ENCODE peak calls at places on chromosomes 2 and 18, in six cellular contexts. I is HCT116, S is uterus, E is spleen, H is Peyer's patch, V is esophagus squamous epithelium. X is an unnamed sample. For H3K27me3, the result is how much of the 10 kb centered on the place peaks cover.

GRCh38 chr2:63440612-63441011 is 147.7 kb downstream of the WDPCP start:
- DNase-seq in E (no peak), S (no peak), V (no peak), I (no peak), H (no peak), X (no peak)

GRCh38 chr2:223464071-223464470 is 138.1 kb downstream of the SCG2 start:
- DNase-seq in V (no peak), S (no peak), H (no peak), I (no peak), E (no peak), X (no peak)

GRCh38 chr2:1049691-1050090 is 99.0 kb downstream of the SNTG2 start:
- DNase-seq in I (no peak), E (no peak), H (no peak), V (no peak), S (no peak), X (no peak)

GRCh38 chr2:55936351-55936750 is 12.8 kb upstream of the EFEMP1 start:
- DNase-seq in V (no peak), I (no peak), H (no peak), E (no peak), S (no peak), X (no peak)

GRCh38 chr2:64493788-64494187 is 30.3 kb upstream of the AFTPH start:
- DNase-seq in I (no peak), H (no peak), V (no peak), E (no peak), S (no peak), X (no peak)

GRCh38 chr18:37270046-37270665 is 295.4 kb downstream of the CELF4 start:
- DNase-seq in H (no peak), E (no peak), V (no peak), I (no peak), S (no peak), X (no peak)

GRCh38 chr2:100302585-100302892 is 19.8 kb downstream of the LONRF2 start:
- DNase-seq in S (no peak), V (no peak), H (no peak), I (no peak), E (no peak), X (no peak)

GRCh38 chr2:127016329-127016728 is 90.6 kb downstream of the BIN1 start:
- DNase-seq in V (no peak), E (peak), H (no peak), I (no peak), S (no peak), X (no peak)

GRCh38 chr18:35397976-35398375 is 20.8 kb upstream of the ZNF396 start:
- DNase-seq in I (no peak), H (no peak), V (no peak), E (no peak), S (no peak), X (no peak)

GRCh38 chr2:231187736-231188505 is 10.5 kb upstream of the ARMC9 start:
- DNase-seq in V (no peak), H (no peak), S (no peak), I (no peak), E (no peak), X (no peak)

GRCh38 chr18:13583567-13584245 is 142.7 kb downstream of the FAM210A start:
- DNase-seq in V (no peak), I (no peak), S (no peak), E (no peak), H (no peak), X (no peak)
- H3K27ac ChIP-seq in V (no peak), I (no peak), S (no peak), E (no peak), H (no peak), X (no peak)

DNA sequence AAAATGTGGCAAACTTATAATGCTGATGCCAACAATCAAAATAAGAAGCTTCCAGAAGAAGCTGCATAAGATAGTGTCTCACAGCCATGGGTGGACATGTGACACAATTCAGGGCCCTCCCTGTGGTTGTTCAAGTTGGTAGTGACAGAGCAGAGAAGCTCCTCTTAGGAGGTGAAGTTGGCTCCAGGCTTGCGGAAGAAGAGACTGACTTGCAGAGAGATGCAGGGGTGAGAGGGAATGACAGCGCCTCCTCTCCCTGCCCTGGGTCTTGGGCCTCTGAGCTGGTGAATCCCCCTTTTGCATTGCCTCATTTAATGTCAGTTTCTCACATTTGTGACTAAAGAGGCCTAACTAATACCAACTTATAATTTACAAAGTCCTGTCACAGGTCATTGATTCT is 23.0 kb upstream of the RHOB start:
- DNase-seq in I (no peak), S (peak), V (no peak), E (no peak), H (peak), X (no peak)
- TF ChIP-seq POLR2A in I (no peak), S (no peak), V (no peak), E (no peak), H (no peak), X (no peak)

GRCh38 chr2:172091626-172092566 is 6.6 kb downstream of the DLX1 start:
- DNase-seq in H (no peak), V (no peak), S (no peak), E (no peak), I (no peak), X (no peak)
- H3K27me3 ChIP-seq in H (under half), V (half or more), S (half or more), E (half or more), I (under half), X (half or more)

GRCh38 chr2:66443183-66443976 is 8.5 kb downstream of the MEIS1 start:
- DNase-seq in E (peak), H (no peak), S (peak), I (no peak), V (no peak), X (peak)
- H3K27ac ChIP-seq in E (peak), H (peak), S (peak), I (no peak), V (peak), X (peak)

DNA sequence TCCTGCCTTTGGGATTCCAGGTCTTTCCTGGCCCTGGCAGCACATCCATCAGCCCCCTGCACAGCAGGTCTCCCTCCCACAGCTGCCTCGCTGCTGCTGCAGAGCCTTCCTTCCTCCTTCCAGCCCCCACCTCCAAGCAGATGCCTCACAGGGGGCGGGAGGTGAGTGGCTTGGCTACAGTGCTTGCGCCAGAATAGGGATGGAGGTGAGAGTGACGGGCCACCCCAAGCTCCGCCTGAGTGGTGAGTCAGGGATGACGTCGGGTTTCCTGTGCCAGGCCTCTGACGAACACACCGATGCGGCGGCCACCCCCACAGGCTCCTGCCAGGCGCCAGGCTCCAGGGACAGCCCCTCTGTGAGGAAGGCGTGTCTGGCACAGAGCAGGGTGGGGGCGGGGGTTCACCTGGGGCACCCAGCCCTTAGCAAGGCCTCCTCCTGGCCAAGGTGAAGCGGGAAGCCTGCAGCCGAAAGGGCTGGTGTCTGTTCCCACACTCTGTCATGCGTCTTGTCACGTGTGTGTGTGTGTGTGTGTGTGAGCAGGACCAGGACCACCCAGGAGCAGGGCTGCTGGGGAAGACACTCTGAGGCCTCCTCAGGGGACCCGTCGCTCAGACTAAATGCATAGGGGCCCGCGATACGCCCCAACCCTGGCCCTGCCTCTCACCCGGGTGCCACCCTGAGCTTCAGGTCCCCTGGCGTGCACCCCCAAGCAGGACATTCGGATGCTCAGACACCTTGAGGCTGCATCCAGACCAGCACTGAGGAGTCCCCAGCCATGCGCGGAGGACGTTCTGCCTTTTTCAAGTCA is 3.4 kb upstream of the DUSP2 start:
- DNase-seq in E (peak), I (peak), H (peak), V (peak), S (peak), X (peak)
- TF ChIP-seq POLR2A in E (peak), I (no peak), H (no peak), V (no peak), S (no peak), X (no peak)

GRCh38 chr18:48810805-48811204 is 140.0 kb downstream of the SMAD7 start:
- DNase-seq in E (no peak), I (no peak), V (no peak), H (no peak), S (no peak), X (no peak)

GRCh38 chr18:48806551-48807261 is 144.1 kb downstream of the SMAD7 start:
- DNase-seq in I (peak), S (peak), H (peak), E (peak), V (no peak), X (peak)

GRCh38 chr18:48809365-48809764 is 141.4 kb downstream of the SMAD7 start:
- DNase-seq in H (no peak), I (no peak), S (no peak), V (no peak), E (no peak), X (no peak)

GRCh38 chr18:48805826-48806535 is 144.8 kb downstream of the SMAD7 start:
- DNase-seq in V (no peak), H (peak), I (no peak), S (peak), E (no peak), X (no peak)

DNA sequence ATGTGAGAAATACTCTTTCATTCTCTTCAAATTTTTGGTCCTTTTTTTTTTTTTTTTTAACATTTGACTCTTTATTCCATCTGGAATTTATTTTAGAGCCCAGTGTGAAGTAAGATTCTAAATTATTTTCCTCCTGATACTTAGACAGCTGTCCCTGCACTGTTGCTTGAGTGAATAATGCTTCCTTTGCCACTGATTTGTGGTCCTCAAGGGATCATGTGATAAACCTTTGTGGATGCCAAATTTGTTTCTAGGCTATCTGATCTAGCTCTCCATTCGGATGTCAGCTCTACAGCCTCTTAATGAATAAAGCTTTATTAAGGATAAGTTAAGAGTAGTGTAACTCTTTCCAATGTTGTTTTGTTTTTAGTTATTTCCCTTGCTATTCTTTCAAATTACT is 142.3 kb downstream of the SMAD7 start:
- DNase-seq in V (no peak), I (no peak), S (peak), E (no peak), H (no peak), X (no peak)
- H3K27me3 ChIP-seq in V (under half), I (under half), S (under half), E (under half), H (under half), X (under half)

GRCh38 chr2:173101687-173102086 is 26.0 kb downstream of the MAP3K20 start:
- DNase-seq in I (no peak), H (no peak), E (no peak), V (no peak), S (no peak), X (no peak)
- H3K27ac ChIP-seq in I (no peak), H (no peak), E (no peak), V (no peak), S (peak), X (no peak)

GRCh38 chr2:12325806-12326205 is 390.9 kb upstream of the TRIB2 start:
- DNase-seq in H (no peak), S (no peak), I (no peak), V (no peak), E (no peak), X (no peak)
- TF ChIP-seq POLR2A in H (no peak), S (no peak), I (no peak), V (no peak), E (no peak), X (no peak)

X was measured in upper lobe of left lung.